ENCODE peak calls at places on chromosomes 2 and 18, in ten cellular contexts. A is CD8-positive, alpha-beta memory T cell; X is choroid plexus epithelial cell; L is heart right ventricle; S is adrenal gland; H is CD8-positive, alpha-beta T cell; C is HAP-1; G is cardiac muscle cell; M is fibroblast of the aortic adventitia; E is AG10803. W is an unnamed sample.
A peak's percentile ranks its signal among the peaks of the same experiment; 100 is the strongest.

GRCh38 chr2:215188078-215188477 is 49.7 kb upstream of the ABCA12 start:
- DNase-seq in A (no peak), X (no peak), L (no peak), S (no peak), H (no peak), C (no peak), G (peak; percentile 28), M (peak; percentile 21), E (no peak), W (no peak)

GRCh38 chr2:165793779-165794519 is at the start of gene GALNT3:
- DNase-seq in A (peak; percentile 2), X (no peak), L (peak; percentile 23), S (peak; percentile 59), H (no peak), C (peak; percentile 57), G (no peak), M (no peak), E (no peak), W (no peak)

GRCh38 chr2:162072181-162072702 is 1.8 kb downstream of the DPP4 start:
- DNase-seq in A (no peak), X (peak; percentile 85), L (no peak), S (no peak), H (no peak), C (no peak), G (peak; percentile 77), M (peak; percentile 89), E (peak; percentile 57), W (no peak)

GRCh38 chr2:69067866-69068265 is 54.9 kb downstream of the ANTXR1 start:
- DNase-seq in A (no peak), X (no peak), L (no peak), S (no peak), H (no peak), C (no peak), G (no peak), M (no peak), E (no peak), W (no peak)

GRCh38 chr2:99101697-99102096 is 39.8 kb upstream of the C2orf15 start:
- DNase-seq in A (no peak), X (peak; percentile 26), L (no peak), S (no peak), H (no peak), C (no peak), G (peak; percentile 49), M (peak; percentile 48), E (peak; percentile 4), W (no peak)

GRCh38 chr18:21735452-21736015 is 5.1 kb upstream of the MIB1 start:
- DNase-seq in A (peak; percentile 22), X (peak; percentile 75), L (no peak), S (no peak), H (peak; percentile 3), C (no peak), G (peak; percentile 59), M (peak; percentile 49), E (no peak), W (no peak)

GRCh38 chr2:72142743-72143440 is 4.8 kb downstream of the CYP26B1 start:
- DNase-seq in A (no peak), X (peak; percentile 45), L (peak; percentile 79), S (peak; percentile 61), H (no peak), C (peak; percentile 68), G (peak; percentile 80), M (no peak), E (peak; percentile 25), W (no peak)

GRCh38 chr2:37558622-37559021 is 112.8 kb downstream of the CDC42EP3 start:
- DNase-seq in A (no peak), X (no peak), L (peak; percentile 11), S (no peak), H (no peak), C (no peak), G (no peak), M (no peak), E (no peak), W (no peak)

GRCh38 chr18:65610939-65611338 is 139.9 kb upstream of the CDH7 start:
- DNase-seq in A (no peak), X (no peak), L (no peak), S (no peak), H (no peak), C (peak; percentile 75), G (no peak), M (no peak), E (no peak), W (no peak)

GRCh38 chr2:39649491-39649890 is 16.2 kb upstream of the TMEM178A start:
- DNase-seq in A (no peak), X (no peak), L (no peak), S (no peak), H (no peak), C (no peak), G (no peak), M (no peak), E (no peak), W (no peak)

GRCh38 chr18:47931707-47932103 is 1.2 kb upstream of the SMAD2 start:
- DNase-seq in A (no peak), X (peak; percentile 42), L (no peak), S (peak; percentile 62), H (peak; percentile 19), C (peak; percentile 30), G (peak; percentile 41), M (no peak), E (no peak), W (peak; percentile 23)

GRCh38 chr18:59458575-59458974 is 99.5 kb upstream of the LMAN1 start:
- DNase-seq in A (no peak), X (no peak), L (no peak), S (no peak), H (no peak), C (no peak), G (no peak), M (peak; percentile 10), E (no peak), W (no peak)

GRCh38 chr18:6219116-6219717 is 195.5 kb downstream of the L3MBTL4 start:
- DNase-seq in A (no peak), X (peak; percentile 83), L (peak; percentile 15), S (peak; percentile 76), H (no peak), C (peak; percentile 24), G (peak; percentile 62), M (peak; percentile 69), E (peak; percentile 49), W (no peak)

GRCh38 chr18:79754831-79755351 is 42.8 kb upstream of the KCNG2 start:
- DNase-seq in A (no peak), X (no peak), L (no peak), S (no peak), H (no peak), C (no peak), G (no peak), M (no peak), E (no peak), W (no peak)

GRCh38 chr2:234377761-234378341 is 119.0 kb downstream of the ARL4C start:
- DNase-seq in A (no peak), X (peak; percentile 71), L (no peak), S (no peak), H (no peak), C (no peak), G (peak; percentile 76), M (peak; percentile 93), E (peak; percentile 99), W (no peak)

GRCh38 chr2:220855296-220855695 is 716.8 kb downstream of the EPHA4 start:
- DNase-seq in A (no peak), X (peak; percentile 62), L (no peak), S (no peak), H (no peak), C (no peak), G (peak; percentile 57), M (no peak), E (peak; percentile 1), W (no peak)

GRCh38 chr2:134246154-134246874 is 7.6 kb upstream of the MGAT5 start:
- DNase-seq in A (no peak), X (peak; percentile 50), L (no peak), S (no peak), H (no peak), C (peak; percentile 9), G (no peak), M (no peak), E (no peak), W (no peak)

GRCh38 chr2:50691518-50691917 is 340.4 kb downstream of the NRXN1 start:
- DNase-seq in A (no peak), X (no peak), L (no peak), S (no peak), H (no peak), C (peak; percentile 48), G (no peak), M (no peak), E (no peak), W (no peak)
- H3K4me3 ChIP-seq in A (no peak overlapping the region), X (no peak overlapping the region), L (no peak overlapping the region), S (no peak overlapping the region), H (no peak overlapping the region), C (no peak overlapping the region), G (no peak overlapping the region), M (no peak overlapping the region), E (no peak overlapping the region), W (no peak overlapping the region)

GRCh38 chr18:3624546-3624817 is 174.5 kb downstream of the TGIF1 start:
- DNase-seq in A (no peak), X (no peak), L (no peak), S (no peak), H (no peak), C (no peak), G (no peak), M (no peak), E (no peak), W (no peak)
- H3K4me3 ChIP-seq in A (no peak overlapping the region), X (no peak overlapping the region), L (no peak overlapping the region), S (no peak overlapping the region), H (no peak overlapping the region), C (no peak overlapping the region), G (no peak overlapping the region), M (peak overlapping the region; percentile 11), E (peak overlapping the region; percentile 39), W (no peak overlapping the region)

GRCh38 chr2:212532087-212532486 is 6.5 kb downstream of the ERBB4 start:
- DNase-seq in A (no peak), X (no peak), L (no peak), S (no peak), H (no peak), C (no peak), G (no peak), M (no peak), E (no peak), W (no peak)

GRCh38 chr2:212530373-212530772 is 8.2 kb downstream of the ERBB4 start:
- DNase-seq in A (no peak), X (no peak), L (no peak), S (no peak), H (no peak), C (no peak), G (no peak), M (no peak), E (no peak), W (no peak)

GRCh38 chr2:212531499-212531898 is 7.1 kb downstream of the ERBB4 start:
- DNase-seq in A (no peak), X (no peak), L (no peak), S (no peak), H (no peak), C (no peak), G (no peak), M (no peak), E (no peak), W (no peak)

GRCh38 chr2:212530991-212531390 is 7.6 kb downstream of the ERBB4 start:
- DNase-seq in A (no peak), X (no peak), L (no peak), S (no peak), H (no peak), C (no peak), G (no peak), M (no peak), E (no peak), W (no peak)

GRCh38 chr2:212532585-212532984 is 6.0 kb downstream of the ERBB4 start:
- DNase-seq in A (no peak), X (no peak), L (no peak), S (no peak), H (no peak), C (peak; percentile 18), G (no peak), M (no peak), E (no peak), W (peak; percentile 11)
- H3K4me3 ChIP-seq in A (no peak overlapping the region), X (no peak overlapping the region), L (no peak overlapping the region), S (no peak overlapping the region), H (no peak overlapping the region), C (no peak overlapping the region), G (no peak overlapping the region), M (no peak overlapping the region), E (no peak overlapping the region), W (no peak overlapping the region)

GRCh38 chr18:13868501-13869271 is 44.7 kb downstream of the MC5R start:
- DNase-seq in A (no peak), X (no peak), L (no peak), S (no peak), H (no peak), C (no peak), G (no peak), M (no peak), E (no peak), W (no peak)
- H3K4me3 ChIP-seq in A (no peak overlapping the region), X (no peak overlapping the region), L (no peak overlapping the region), S (no peak overlapping the region), H (no peak overlapping the region), C (no peak overlapping the region), G (peak overlapping the region; percentile 9), M (no peak overlapping the region), E (no peak overlapping the region), W (no peak overlapping the region)

W was measured in BE2C.